ENCODE peak calls at places on chromosome 10, in eight cellular contexts. One of them, this sample, is unnamed.
A peak's percentile ranks its signal among the peaks of the same experiment; 100 is the strongest.

GRCh38 chr10:133191651-133192050 is 31.6 kb downstream of the KNDC1 start:
- DNase-seq in frontal cortex: no peak
- DNase-seq in cardiac fibroblast: no peak
- DNase-seq in HT1080: no peak
- DNase-seq in T-helper 2 cell: no peak
- DNase-seq in type B pancreatic cell: no peak
- DNase-seq in NCI-H460: no peak
- DNase-seq in EL: no peak
- DNase-seq in this sample: no peak

GRCh38 chr10:77616766-77617165 is 20.8 kb downstream of the KCNMA1 start:
- DNase-seq in type B pancreatic cell: no peak
- DNase-seq in frontal cortex: no peak
- DNase-seq in HT1080: no peak
- DNase-seq in NCI-H460: no peak
- DNase-seq in cardiac fibroblast: no peak
- DNase-seq in T-helper 2 cell: no peak
- DNase-seq in EL: no peak
- DNase-seq in this sample: no peak

GRCh38 chr10:110016037-110016436 is 8.3 kb downstream of the ADD3 start:
- DNase-seq in type B pancreatic cell: no peak
- DNase-seq in cardiac fibroblast: no peak
- DNase-seq in HT1080: peak; percentile 22
- DNase-seq in EL: no peak
- DNase-seq in NCI-H460: no peak
- DNase-seq in frontal cortex: no peak
- DNase-seq in T-helper 2 cell: no peak
- DNase-seq in this sample: no peak

GRCh38 chr10:1499344-1499957 is 237.9 kb downstream of the ADARB2 start:
- DNase-seq in type B pancreatic cell: no peak
- DNase-seq in HT1080: no peak
- DNase-seq in EL: no peak
- DNase-seq in NCI-H460: peak; percentile 46
- DNase-seq in frontal cortex: no peak
- DNase-seq in T-helper 2 cell: no peak
- DNase-seq in cardiac fibroblast: peak; percentile 2
- DNase-seq in this sample: no peak

GRCh38 chr10:113304726-113305125 is 248.1 kb upstream of the HABP2 start:
- DNase-seq in HT1080: no peak
- DNase-seq in type B pancreatic cell: no peak
- DNase-seq in frontal cortex: no peak
- DNase-seq in NCI-H460: no peak
- DNase-seq in cardiac fibroblast: no peak
- DNase-seq in T-helper 2 cell: no peak
- DNase-seq in EL: no peak
- DNase-seq in this sample: no peak

GRCh38 chr10:44988957-44989620 is 10.5 kb upstream of the DEPP1 start:
- DNase-seq in type B pancreatic cell: no peak
- DNase-seq in T-helper 2 cell: no peak
- DNase-seq in EL: no peak
- DNase-seq in frontal cortex: no peak
- DNase-seq in HT1080: no peak
- DNase-seq in NCI-H460: no peak
- DNase-seq in cardiac fibroblast: no peak
- DNase-seq in this sample: no peak

GRCh38 chr10:5583525-5584175 is 58.9 kb downstream of the CALML3 start:
- DNase-seq in HT1080: no peak
- DNase-seq in T-helper 2 cell: no peak
- DNase-seq in NCI-H460: no peak
- DNase-seq in type B pancreatic cell: no peak
- DNase-seq in cardiac fibroblast: peak; percentile 41
- DNase-seq in frontal cortex: no peak
- DNase-seq in EL: no peak
- DNase-seq in this sample: no peak

GRCh38 chr10:104711167-104711765 is 70.2 kb downstream of the SORCS3 start:
- DNase-seq in cardiac fibroblast: no peak
- DNase-seq in T-helper 2 cell: no peak
- DNase-seq in HT1080: no peak
- DNase-seq in type B pancreatic cell: no peak
- DNase-seq in EL: no peak
- DNase-seq in frontal cortex: no peak
- DNase-seq in NCI-H460: no peak
- DNase-seq in this sample: no peak

GRCh38 chr10:35328404-35329037 is 7.8 kb upstream of the CCNY start:
- DNase-seq in NCI-H460: no peak
- DNase-seq in cardiac fibroblast: peak; percentile 81
- DNase-seq in T-helper 2 cell: no peak
- DNase-seq in HT1080: peak; percentile 71
- DNase-seq in frontal cortex: no peak
- DNase-seq in type B pancreatic cell: no peak
- DNase-seq in EL: peak; percentile 66
- DNase-seq in this sample: no peak

GRCh38 chr10:24034571-24034970 is 174.4 kb upstream of the KIAA1217 start:
- DNase-seq in type B pancreatic cell: no peak
- DNase-seq in frontal cortex: no peak
- DNase-seq in cardiac fibroblast: no peak
- DNase-seq in NCI-H460: no peak
- DNase-seq in EL: no peak
- DNase-seq in T-helper 2 cell: no peak
- DNase-seq in HT1080: peak; percentile 1
- DNase-seq in this sample: no peak

GRCh38 chr10:5812283-5813090 is 747 bp downstream of the GDI2 start:
- DNase-seq in type B pancreatic cell: peak; percentile 72
- DNase-seq in EL: peak; percentile 35
- DNase-seq in HT1080: peak; percentile 33
- DNase-seq in frontal cortex: no peak
- DNase-seq in NCI-H460: no peak
- DNase-seq in cardiac fibroblast: peak; percentile 20
- DNase-seq in T-helper 2 cell: peak; percentile 11
- DNase-seq in this sample: peak; percentile 65

GRCh38 chr10:24901686-24902399 is 50.6 kb downstream of the PRTFDC1 start:
- DNase-seq in type B pancreatic cell: no peak
- DNase-seq in NCI-H460: peak; percentile 36
- DNase-seq in cardiac fibroblast: peak; percentile 91
- DNase-seq in EL: peak; percentile 94
- DNase-seq in frontal cortex: no peak
- DNase-seq in T-helper 2 cell: no peak
- DNase-seq in HT1080: peak; percentile 100
- DNase-seq in this sample: no peak

GRCh38 chr10:15236340-15236739 is 67.8 kb upstream of the NMT2 start:
- DNase-seq in T-helper 2 cell: no peak
- DNase-seq in NCI-H460: no peak
- DNase-seq in type B pancreatic cell: no peak
- DNase-seq in cardiac fibroblast: peak; percentile 60
- DNase-seq in EL: peak; percentile 25
- DNase-seq in HT1080: peak; percentile 22
- DNase-seq in frontal cortex: no peak
- DNase-seq in this sample: no peak

GRCh38 chr10:79286318-79286951 is 60.8 kb upstream of the PPIF start:
- DNase-seq in EL: peak; percentile 17
- DNase-seq in frontal cortex: no peak
- DNase-seq in NCI-H460: no peak
- DNase-seq in T-helper 2 cell: peak; percentile 57
- DNase-seq in cardiac fibroblast: peak; percentile 44
- DNase-seq in type B pancreatic cell: no peak
- DNase-seq in HT1080: no peak
- DNase-seq in this sample: peak; percentile 90

GRCh38 chr10:71262817-71263216 is 50.4 kb downstream of the UNC5B start:
- DNase-seq in HT1080: no peak
- DNase-seq in cardiac fibroblast: no peak
- DNase-seq in T-helper 2 cell: no peak
- DNase-seq in frontal cortex: no peak
- DNase-seq in EL: no peak
- DNase-seq in NCI-H460: no peak
- DNase-seq in type B pancreatic cell: no peak
- DNase-seq in this sample: no peak

GRCh38 chr10:19788075-19788686 is 28.1 kb upstream of the PLXDC2 start:
- DNase-seq in EL: peak; percentile 27
- DNase-seq in NCI-H460: peak; percentile 12
- DNase-seq in HT1080: peak; percentile 33
- DNase-seq in cardiac fibroblast: peak; percentile 79
- DNase-seq in type B pancreatic cell: no peak
- DNase-seq in T-helper 2 cell: no peak
- DNase-seq in frontal cortex: no peak
- DNase-seq in this sample: no peak

GRCh38 chr10:32961343-32961891 is 3.4 kb upstream of the ITGB1 start:
- DNase-seq in cardiac fibroblast: peak; percentile 2
- DNase-seq in NCI-H460: no peak
- DNase-seq in type B pancreatic cell: no peak
- DNase-seq in HT1080: no peak
- DNase-seq in frontal cortex: no peak
- DNase-seq in EL: no peak
- DNase-seq in T-helper 2 cell: no peak
- DNase-seq in this sample: no peak

GRCh38 chr10:129525408-129525807 is 58.4 kb downstream of the MGMT start:
- DNase-seq in EL: peak; percentile 64
- DNase-seq in type B pancreatic cell: no peak
- DNase-seq in HT1080: no peak
- DNase-seq in cardiac fibroblast: peak; percentile 65
- DNase-seq in T-helper 2 cell: no peak
- DNase-seq in NCI-H460: no peak
- DNase-seq in frontal cortex: no peak
- DNase-seq in this sample: no peak

GRCh38 chr10:131805696-131806095 is 95.1 kb upstream of the PPP2R2D start:
- DNase-seq in frontal cortex: no peak
- DNase-seq in EL: no peak
- DNase-seq in cardiac fibroblast: no peak
- DNase-seq in T-helper 2 cell: no peak
- DNase-seq in HT1080: no peak
- DNase-seq in NCI-H460: no peak
- DNase-seq in type B pancreatic cell: no peak
- DNase-seq in this sample: no peak

GRCh38 chr10:12914111-12914510 is 87.4 kb downstream of the CCDC3 start:
- DNase-seq in frontal cortex: no peak
- DNase-seq in T-helper 2 cell: no peak
- DNase-seq in NCI-H460: no peak
- DNase-seq in cardiac fibroblast: no peak
- DNase-seq in HT1080: no peak
- DNase-seq in EL: no peak
- DNase-seq in type B pancreatic cell: no peak
- DNase-seq in this sample: no peak

GRCh38 chr10:79282388-79282787 is 64.9 kb upstream of the PPIF start:
- DNase-seq in T-helper 2 cell: no peak
- DNase-seq in EL: peak; percentile 21
- DNase-seq in HT1080: no peak
- DNase-seq in cardiac fibroblast: no peak
- DNase-seq in frontal cortex: no peak
- DNase-seq in NCI-H460: no peak
- DNase-seq in type B pancreatic cell: no peak
- DNase-seq in this sample: no peak

GRCh38 chr10:6737080-6737641 is 157.1 kb upstream of the PRKCQ start:
- DNase-seq in type B pancreatic cell: no peak
- DNase-seq in frontal cortex: no peak
- DNase-seq in NCI-H460: peak; percentile 42
- DNase-seq in T-helper 2 cell: no peak
- DNase-seq in EL: peak; percentile 63
- DNase-seq in cardiac fibroblast: peak; percentile 29
- DNase-seq in HT1080: peak; percentile 92
- DNase-seq in this sample: no peak

GRCh38 chr10:15088428-15089261 is at the start of gene ACBD7:
- DNase-seq in EL: peak; percentile 83
- DNase-seq in HT1080: peak; percentile 77
- DNase-seq in cardiac fibroblast: peak; percentile 73
- DNase-seq in NCI-H460: peak; percentile 61
- DNase-seq in frontal cortex: peak; percentile 80
- DNase-seq in T-helper 2 cell: peak; percentile 68
- DNase-seq in type B pancreatic cell: peak; percentile 90
- DNase-seq in this sample: peak; percentile 94

GRCh38 chr10:32298066-32298812 is 48.7 kb downstream of the EPC1 start:
- DNase-seq in cardiac fibroblast: peak; percentile 82
- DNase-seq in type B pancreatic cell: no peak
- DNase-seq in NCI-H460: peak; percentile 44
- DNase-seq in EL: peak; percentile 90
- DNase-seq in frontal cortex: no peak
- DNase-seq in T-helper 2 cell: no peak
- DNase-seq in HT1080: peak; percentile 64
- DNase-seq in this sample: no peak

GRCh38 chr10:100192350-100192749 is 6.5 kb upstream of the ERLIN1 start:
- DNase-seq in frontal cortex: no peak
- DNase-seq in NCI-H460: no peak
- DNase-seq in type B pancreatic cell: no peak
- DNase-seq in T-helper 2 cell: no peak
- DNase-seq in HT1080: no peak
- DNase-seq in EL: no peak
- DNase-seq in cardiac fibroblast: no peak
- DNase-seq in this sample: no peak

GRCh38 chr10:83372646-83373045 is 766.7 kb upstream of the GHITM start:
- DNase-seq in T-helper 2 cell: no peak
- DNase-seq in frontal cortex: no peak
- DNase-seq in type B pancreatic cell: no peak
- DNase-seq in NCI-H460: no peak
- DNase-seq in EL: peak; percentile 28
- DNase-seq in cardiac fibroblast: peak; percentile 31
- DNase-seq in HT1080: no peak
- DNase-seq in this sample: no peak

GRCh38 chr10:24008164-24009066 is 200.5 kb upstream of the KIAA1217 start:
- DNase-seq in EL: no peak
- DNase-seq in HT1080: peak; percentile 42
- DNase-seq in type B pancreatic cell: no peak
- DNase-seq in T-helper 2 cell: no peak
- DNase-seq in frontal cortex: no peak
- DNase-seq in NCI-H460: no peak
- DNase-seq in cardiac fibroblast: peak; percentile 19
- DNase-seq in this sample: no peak

GRCh38 chr10:132679217-132679595 is 106.7 kb downstream of the NKX6-2 start:
- DNase-seq in T-helper 2 cell: no peak
- DNase-seq in HT1080: no peak
- DNase-seq in EL: no peak
- DNase-seq in NCI-H460: no peak
- DNase-seq in frontal cortex: no peak
- DNase-seq in type B pancreatic cell: peak; percentile 58
- DNase-seq in cardiac fibroblast: no peak
- DNase-seq in this sample: peak; percentile 58

GRCh38 chr10:99565166-99565565 is 32.4 kb downstream of the NKX2-3 start:
- DNase-seq in NCI-H460: no peak
- DNase-seq in HT1080: no peak
- DNase-seq in frontal cortex: no peak
- DNase-seq in T-helper 2 cell: no peak
- DNase-seq in cardiac fibroblast: no peak
- DNase-seq in EL: no peak
- DNase-seq in type B pancreatic cell: no peak
- DNase-seq in this sample: no peak

GRCh38 chr10:1358860-1359598 is 302.8 kb downstream of the WDR37 start:
- DNase-seq in NCI-H460: no peak
- DNase-seq in type B pancreatic cell: no peak
- DNase-seq in frontal cortex: no peak
- DNase-seq in cardiac fibroblast: no peak
- DNase-seq in T-helper 2 cell: no peak
- DNase-seq in EL: no peak
- DNase-seq in HT1080: no peak
- DNase-seq in this sample: no peak

GRCh38 chr10:77478248-77478963 is 159.2 kb downstream of the KCNMA1 start:
- DNase-seq in HT1080: peak; percentile 88
- DNase-seq in T-helper 2 cell: no peak
- DNase-seq in cardiac fibroblast: peak; percentile 79
- DNase-seq in frontal cortex: no peak
- DNase-seq in NCI-H460: no peak
- DNase-seq in EL: peak; percentile 87
- DNase-seq in type B pancreatic cell: no peak
- DNase-seq in this sample: no peak

GRCh38 chr10:124213471-124213870 is 120.1 kb upstream of the CHST15 start:
- DNase-seq in frontal cortex: no peak
- DNase-seq in type B pancreatic cell: no peak
- DNase-seq in NCI-H460: no peak
- DNase-seq in EL: peak; percentile 71
- DNase-seq in T-helper 2 cell: no peak
- DNase-seq in cardiac fibroblast: no peak
- DNase-seq in HT1080: no peak
- DNase-seq in this sample: no peak

This sample was measured in left lung.